ENCODE peak calls at places on chromosomes 12 and 14, in seven cellular contexts. T is stimulated activated CD4-positive, alpha-beta T cell treated with anti-CD3 and anti-CD28 coated beads, Interleukin-1b, Interleukin-23, amount 100 ng/mL, for 24 hours; O is T-helper 9 cell; E is LoVo; N is cardiac fibroblast; C is HFFc6; G is CD4-positive, alpha-beta T cell. S is an unnamed sample.

GRCh38 chr14:61625171-61625570 is 70.1 kb upstream of the HIF1A start:
- DNase-seq in T (no peak), O (no peak), E (no peak), N (no peak), C (no peak), G (no peak), S (no peak)

GRCh38 chr12:67968316-67968715 is 20.9 kb upstream of the IFNG-AS1 start:
- DNase-seq in T (no peak), O (no peak), E (no peak), N (no peak), C (no peak), G (no peak), S (no peak)

GRCh38 chr12:32240833-32241232 is 134.2 kb downstream of the BICD1 start:
- DNase-seq in T (no peak), O (no peak), E (no peak), N (no peak), C (peak), G (no peak), S (no peak)

GRCh38 chr12:51863921-51864700 is 15.6 kb upstream of the FIGNL2 start:
- DNase-seq in T (no peak), O (no peak), E (no peak), N (peak), C (no peak), G (no peak), S (no peak)

GRCh38 chr14:104476437-104476836 is 103.1 kb upstream of the C14orf180 start:
- DNase-seq in T (no peak), O (no peak), E (no peak), N (no peak), C (no peak), G (no peak), S (no peak)

GRCh38 chr14:81523616-81524015 is 10.0 kb downstream of the SEL1L start:
- DNase-seq in T (no peak), O (no peak), E (no peak), N (no peak), C (no peak), G (no peak), S (no peak)

GRCh38 chr14:99603471-99603933 is 505 bp downstream of the CCDC85C start:
- DNase-seq in T (no peak), O (peak), E (peak), N (peak), C (peak), G (peak), S (no peak)

GRCh38 chr14:68392393-68393085 is 400.3 kb downstream of the ZFP36L1 start:
- DNase-seq in T (no peak), O (no peak), E (no peak), N (peak), C (no peak), G (no peak), S (no peak)

GRCh38 chr12:20810487-20810886 is at the start of gene SLCO1B3:
- DNase-seq in T (no peak), O (no peak), E (no peak), N (no peak), C (no peak), G (no peak), S (no peak)

GRCh38 chr12:47901285-47902093 is 3.3 kb downstream of the VDR start:
- DNase-seq in T (no peak), O (no peak), E (peak), N (no peak), C (no peak), G (no peak), S (no peak)

GRCh38 chr12:81077329-81077685 is 572 bp upstream of the ACSS3 start:
- DNase-seq in T (no peak), O (no peak), E (no peak), N (peak), C (no peak), G (no peak), S (no peak)

GRCh38 chr12:8906781-8907180 is 7.5 kb upstream of the PHC1 start:
- DNase-seq in T (no peak), O (no peak), E (no peak), N (no peak), C (no peak), G (no peak), S (no peak)

GRCh38 chr12:116717466-116718457 is 20.1 kb downstream of the SPRING1 start:
- DNase-seq in T (no peak), O (no peak), E (no peak), N (peak), C (no peak), G (no peak), S (peak)

GRCh38 chr14:29743566-29743965 is 184.1 kb downstream of the PRKD1 start:
- DNase-seq in T (no peak), O (no peak), E (no peak), N (no peak), C (no peak), G (no peak), S (no peak)

GRCh38 chr12:31585271-31585670 is 5.7 kb downstream of the DENND5B start:
- DNase-seq in T (no peak), O (no peak), E (no peak), N (peak), C (peak), G (no peak), S (no peak)

S was measured in GM04504.